ENCODE peak calls at places on chromosomes 11 and 22, in five cellular contexts. R is neuronal stem cell, E is mesenchymal stem cell, N is H9, H is H1. Y is an unnamed sample. For H3K79me1, the result is how much of the 10 kb centered on the place peaks cover.

GRCh38 chr11:63839508-63840355 is 822 bp downstream of the MARK2 start:
- DNase-seq in R (no peak), N (no peak), E (peak), H (no peak), Y (peak)

GRCh38 chr11:67731583-67731982 is 57.2 kb upstream of the ALDH3B2 start:
- DNase-seq in H (no peak), E (no peak), R (no peak), N (no peak), Y (no peak)

GRCh38 chr22:37088108-37088605 is 21.4 kb downstream of the TMPRSS6 start:
- DNase-seq in R (no peak), E (no peak), N (no peak), H (no peak), Y (peak)

GRCh38 chr11:8033791-8034585 is 46.9 kb downstream of the EIF3F start:
- DNase-seq in R (no peak), E (no peak), N (no peak), H (no peak), Y (no peak)

GRCh38 chr22:34334893-34335292 is 414.6 kb upstream of the LARGE1 start:
- DNase-seq in N (no peak), H (no peak), R (no peak), E (no peak), Y (no peak)

GRCh38 chr22:44381761-44382454 is 69.2 kb upstream of the SHISAL1 start:
- DNase-seq in R (no peak), N (no peak), E (no peak), H (no peak), Y (no peak)

GRCh38 chr11:30062103-30062502 is 45.3 kb upstream of the KCNA4 start:
- DNase-seq in N (no peak), R (no peak), E (no peak), H (no peak), Y (no peak)

GRCh38 chr11:71474141-71474770 is 21.3 kb downstream of the NADSYN1 start:
- DNase-seq in E (no peak), H (no peak), R (no peak), N (no peak), Y (no peak)

GRCh38 chr11:90556612-90557011 is 333.8 kb upstream of the CHORDC1 start:
- DNase-seq in H (no peak), E (no peak), N (no peak), R (no peak), Y (no peak)

GRCh38 chr11:400241-400729 is 6.3 kb downstream of the PKP3 start:
- DNase-seq in N (no peak), H (no peak), R (no peak), E (no peak), Y (no peak)

GRCh38 chr11:1354125-1354938 is 35.4 kb upstream of the BRSK2 start:
- DNase-seq in N (no peak), R (no peak), H (no peak), E (no peak), Y (no peak)

GRCh38 chr22:50047346-50047745 is 10.8 kb downstream of the TTLL8 start:
- DNase-seq in E (no peak), R (no peak), H (no peak), N (no peak), Y (no peak)

GRCh38 chr11:28038775-28039174 is 69.2 kb downstream of the KIF18A start:
- DNase-seq in N (no peak), H (no peak), R (no peak), E (no peak), Y (no peak)

GRCh38 chr11:36129955-36130354 is 159.3 kb downstream of the COMMD9 start:
- DNase-seq in N (no peak), H (no peak), E (no peak), R (no peak), Y (no peak)

GRCh38 chr11:69923641-69924307 is 104.6 kb upstream of the FGF3 start:
- DNase-seq in N (no peak), R (no peak), H (no peak), E (no peak), Y (no peak)

GRCh38 chr11:72814139-72814830 is at the start of gene ATG16L2:
- DNase-seq in R (peak), H (peak), E (peak), N (peak), Y (peak)

GRCh38 chr11:119860561-119861094 is 131.6 kb upstream of the NECTIN1 start:
- DNase-seq in R (no peak), E (no peak), N (no peak), H (no peak), Y (no peak)

GRCh38 chr11:96149743-96150555 is 193.0 kb downstream of the MAML2 start:
- DNase-seq in N (no peak), H (no peak), R (no peak), E (peak), Y (no peak)

GRCh38 chr11:32186118-32186517 is 95.2 kb downstream of the RCN1 start:
- DNase-seq in E (no peak), N (no peak), H (no peak), R (no peak), Y (no peak)

GRCh38 chr22:39513791-39514190 is 6.6 kb upstream of the ATF4 start:
- DNase-seq in E (no peak), H (no peak), R (no peak), N (no peak), Y (no peak)

GRCh38 chr11:9019861-9020260 is 16.1 kb upstream of the NRIP3 start:
- DNase-seq in R (no peak), E (no peak), N (no peak), H (no peak), Y (no peak)

GRCh38 chr11:46252373-46252914 is 25.0 kb upstream of the CREB3L1 start:
- DNase-seq in E (peak), R (no peak), N (peak), H (no peak), Y (peak)

GRCh38 chr11:80104196-80104595 is 663.4 kb upstream of the TENM4 start:
- DNase-seq in N (no peak), E (no peak), R (no peak), H (no peak), Y (no peak)
- H2BK5ac ChIP-seq in N (no peak), E (no peak), R (no peak), H (no peak), Y (no peak)

DNA sequence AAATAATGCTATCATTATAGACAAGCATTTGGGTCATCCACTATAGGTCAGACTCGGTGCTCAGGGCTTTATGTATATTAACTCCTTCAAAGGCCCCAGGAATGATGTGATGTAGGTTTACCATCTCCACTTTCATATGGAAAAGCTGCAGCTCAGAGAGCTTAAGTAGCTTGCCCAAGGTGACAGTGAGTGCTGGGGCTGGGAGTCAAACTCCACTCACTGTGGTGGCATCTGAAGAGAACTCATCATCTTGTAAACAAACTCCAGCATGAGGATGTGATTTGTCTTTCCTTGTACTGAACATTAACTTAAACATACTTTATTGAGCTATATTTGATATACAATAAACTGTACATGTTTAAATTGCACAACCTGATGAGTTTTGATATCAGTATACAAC is 25.4 kb downstream of the TENM4 start:
- DNase-seq in N (no peak), H (no peak), R (no peak), E (peak), Y (no peak)
- H3K79me1 ChIP-seq in N (under half), H (under half), R (under half), E (under half), Y (under half)

GRCh38 chr11:13357232-13357631 is 79.6 kb downstream of the BMAL1 start:
- DNase-seq in N (peak), E (no peak), R (no peak), H (no peak), Y (no peak)

GRCh38 chr11:13352711-13353110 is 75.1 kb downstream of the BMAL1 start:
- DNase-seq in N (no peak), H (no peak), E (no peak), R (no peak), Y (no peak)

GRCh38 chr11:13358871-13359270 is 81.3 kb downstream of the BMAL1 start:
- DNase-seq in E (peak), N (no peak), H (no peak), R (no peak), Y (no peak)

GRCh38 chr11:13355191-13355590 is 77.6 kb downstream of the BMAL1 start:
- DNase-seq in E (no peak), H (no peak), N (no peak), R (no peak), Y (no peak)

GRCh38 chr11:13354335-13354734 is 76.7 kb downstream of the BMAL1 start:
- DNase-seq in H (no peak), E (no peak), R (no peak), N (peak), Y (peak)
- H2BK12ac ChIP-seq in H (no peak), E (no peak), R (no peak), N (no peak), Y (no peak)

DNA sequence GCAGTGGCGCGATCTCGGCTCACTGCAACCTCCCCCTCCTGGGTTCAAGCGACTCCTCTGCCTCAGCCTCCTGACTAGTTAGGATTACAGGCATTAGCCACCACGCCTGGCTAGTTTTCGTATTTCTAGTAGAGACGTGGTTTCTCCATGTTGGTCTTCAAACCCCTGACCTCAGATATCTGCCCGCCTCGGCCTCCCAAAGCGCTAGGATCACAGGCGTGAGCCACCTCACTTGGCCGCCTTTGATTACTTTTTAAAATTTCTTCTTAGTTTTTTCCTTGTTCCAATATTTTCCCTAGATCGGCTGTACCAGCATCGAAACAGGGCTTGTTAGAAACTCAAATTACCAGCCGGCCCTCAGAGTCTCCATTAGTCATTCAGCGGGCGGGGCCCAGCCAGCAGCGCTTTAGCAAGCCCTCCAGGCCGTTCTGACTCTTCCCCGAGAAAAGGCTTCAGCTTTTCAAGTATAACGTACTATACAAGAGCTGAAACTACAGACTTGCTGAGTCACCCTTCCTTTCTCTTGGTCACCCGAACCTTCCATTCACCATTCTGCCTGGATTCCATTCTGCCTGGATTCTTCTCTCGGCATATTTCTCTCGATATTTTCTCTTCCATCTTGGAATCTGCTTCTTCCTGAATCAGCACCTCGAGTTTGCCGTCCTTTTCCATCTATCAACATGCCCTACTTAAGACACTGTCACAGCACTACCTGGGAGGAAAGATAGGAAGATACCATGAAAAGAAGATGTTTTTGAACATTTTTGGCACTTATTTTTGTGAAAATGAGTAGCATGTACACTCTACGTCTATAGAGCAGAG is 6.7 kb upstream of the CAPRIN1 start:
- DNase-seq in N (peak), R (no peak), E (peak), H (peak), Y (peak)
- H2BK5ac ChIP-seq in N (no peak), R (no peak), E (no peak), H (peak), Y (peak)

GRCh38 chr11:47997063-47998053 is 17.0 kb downstream of the PTPRJ start:
- DNase-seq in H (no peak), N (no peak), R (no peak), E (no peak), Y (peak)

GRCh38 chr11:47995318-47995717 is 15.0 kb downstream of the PTPRJ start:
- DNase-seq in N (no peak), H (no peak), R (no peak), E (no peak), Y (no peak)

GRCh38 chr11:48000432-48000831 is 20.1 kb downstream of the PTPRJ start:
- DNase-seq in H (no peak), E (no peak), N (no peak), R (no peak), Y (no peak)

GRCh38 chr11:47998733-47999359 is 18.5 kb downstream of the PTPRJ start:
- DNase-seq in E (no peak), R (no peak), N (no peak), H (no peak), Y (no peak)

GRCh38 chr11:47998345-47998732 is 18.0 kb downstream of the PTPRJ start:
- DNase-seq in E (no peak), N (no peak), H (no peak), R (no peak), Y (no peak)
- H3K79me1 ChIP-seq in E (under half), N (under half), H (under half), R (under half), Y (under half)

DNA sequence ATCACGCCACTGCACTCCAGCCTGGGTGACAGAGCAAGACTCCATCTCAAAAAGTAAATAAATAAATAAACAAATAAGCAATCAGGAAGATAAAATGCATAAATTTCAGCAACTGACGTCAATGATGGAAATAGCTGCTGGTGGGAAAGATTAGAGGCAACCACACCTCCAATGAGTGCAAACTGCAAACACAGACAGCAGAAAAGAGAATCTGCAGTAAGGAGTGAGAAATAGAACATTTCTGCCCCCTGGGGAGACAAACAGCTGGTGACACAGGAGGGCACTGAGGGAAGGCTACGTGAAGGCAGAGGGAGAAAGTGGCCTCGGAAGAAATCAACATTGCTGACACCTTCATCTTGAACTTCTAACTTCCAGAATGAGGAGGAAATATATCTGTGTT is 6.5 kb downstream of the PI4KA start:
- DNase-seq in R (no peak), E (peak), H (no peak), N (no peak), Y (peak)
- H2BK12ac ChIP-seq in R (no peak), E (no peak), H (no peak), N (no peak), Y (no peak)